ENCODE peak calls at places on chromosomes 2 and 18, in five cellular contexts. O is CD4-positive, CD25-positive, alpha-beta regulatory T cell; S is HepG2; J is left lung; B is IMR-90. V is an unnamed sample.
A peak's percentile ranks its signal among the peaks of the same experiment; 100 is the strongest.

GRCh38 chr2:199278099-199278498 is 179.6 kb downstream of the SATB2 start:
- DNase-seq in O (no peak), J (no peak), B (peak; percentile 58), S (no peak), V (no peak)

GRCh38 chr18:59900222-59901128 is 679 bp downstream of the PMAIP1 start:
- DNase-seq in S (no peak), O (peak; percentile 91), B (peak; percentile 85), J (peak; percentile 81), V (peak; percentile 66)

GRCh38 chr2:238235331-238235732 is 4.5 kb downstream of the HES6 start:
- DNase-seq in J (no peak), O (no peak), B (peak; percentile 35), S (no peak), V (peak; percentile 21)

GRCh38 chr18:60910534-60910933 is 422.7 kb upstream of the CDH20 start:
- DNase-seq in O (no peak), J (no peak), B (no peak), S (no peak), V (no peak)

GRCh38 chr2:174931724-174932123 is 73.5 kb downstream of the CHN1 start:
- DNase-seq in O (no peak), J (no peak), B (peak; percentile 90), S (no peak), V (no peak)

GRCh38 chr2:7795358-7796199 is 878.4 kb downstream of the RNF144A start:
- DNase-seq in B (peak; percentile 25), O (no peak), J (no peak), S (no peak), V (no peak)

GRCh38 chr18:79617521-79618500 is 61.8 kb upstream of the CTDP1 start:
- DNase-seq in J (peak; percentile 78), B (no peak), O (no peak), S (no peak), V (no peak)

GRCh38 chr2:161898633-161899032 is 175.4 kb downstream of the DPP4 start:
- DNase-seq in S (no peak), B (no peak), O (no peak), J (no peak), V (no peak)

GRCh38 chr2:203484266-203485112 is 50.6 kb downstream of the RAPH1 start:
- DNase-seq in B (peak; percentile 16), S (peak; percentile 46), O (peak; percentile 74), J (no peak), V (peak; percentile 37)

GRCh38 chr2:236970656-236971010 is 115.1 kb upstream of the COPS8 start:
- DNase-seq in B (no peak), S (no peak), O (no peak), J (no peak), V (no peak)

GRCh38 chr2:72138011-72138881 is 9.4 kb downstream of the CYP26B1 start:
- DNase-seq in B (no peak), O (no peak), J (peak; percentile 74), S (peak; percentile 24), V (peak; percentile 65)

GRCh38 chr2:129748653-129749052 is 230.8 kb upstream of the RAB6C start:
- DNase-seq in B (no peak), S (peak; percentile 21), J (no peak), O (no peak), V (peak; percentile 74)

GRCh38 chr2:164773635-164774034 is 68.0 kb downstream of the COBLL1 start:
- DNase-seq in S (no peak), J (no peak), B (no peak), O (no peak), V (no peak)

GRCh38 chr2:164770421-164770916 is 71.2 kb downstream of the COBLL1 start:
- DNase-seq in B (no peak), J (no peak), S (no peak), O (no peak), V (no peak)

GRCh38 chr2:164766931-164767330 is 74.7 kb downstream of the COBLL1 start:
- DNase-seq in S (peak; percentile 31), B (no peak), J (no peak), O (no peak), V (no peak)

GRCh38 chr2:164766217-164766616 is 75.4 kb downstream of the COBLL1 start:
- DNase-seq in J (no peak), B (no peak), O (no peak), S (no peak), V (no peak)

GRCh38 chr2:164771897-164772296 is 69.7 kb downstream of the COBLL1 start:
- DNase-seq in O (no peak), B (no peak), S (no peak), J (no peak), V (no peak)
- H3K27me3 ChIP-seq in O (no peaks in the 10 kb centered on the region), B (no peaks in the 10 kb centered on the region), S (no peaks in the 10 kb centered on the region), J (no peaks in the 10 kb centered on the region), V (no peaks in the 10 kb centered on the region)

GRCh38 chr2:242098034-242098433 is 228.5 kb downstream of the RTP5 start:
- DNase-seq in O (no peak), B (no peak), J (no peak), S (no peak), V (no peak)

DNA sequence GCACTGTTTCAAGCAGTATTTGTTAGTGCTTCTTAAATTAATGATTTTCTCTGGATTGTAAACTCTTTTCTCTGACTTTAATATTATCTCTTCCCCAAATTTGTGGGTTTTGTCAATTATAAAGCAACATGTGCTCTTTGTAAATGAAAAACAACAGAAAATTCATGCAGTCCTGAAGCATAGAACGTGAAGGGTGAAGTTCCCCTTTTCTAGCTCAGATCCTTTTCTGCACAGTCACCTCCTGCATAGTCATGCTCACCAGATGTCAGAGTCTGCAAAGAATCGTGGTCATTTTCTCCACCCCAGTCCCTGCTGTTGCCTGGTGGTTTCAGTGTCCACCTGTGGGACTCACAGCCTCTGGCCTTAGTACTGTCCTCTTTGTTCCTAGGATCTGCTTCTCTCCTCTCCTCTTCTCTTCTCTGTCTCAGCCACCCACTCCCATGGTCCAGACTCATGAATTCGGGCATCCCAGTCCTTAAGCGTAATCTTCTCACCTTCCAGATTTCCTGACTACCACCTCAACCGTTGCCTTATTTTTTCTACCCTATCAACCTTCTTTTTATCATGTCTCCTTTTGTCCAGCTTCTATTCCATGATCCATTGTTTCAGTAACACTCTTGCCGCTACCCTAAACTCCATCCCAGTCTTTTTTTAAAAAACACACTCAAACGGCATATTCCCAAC is 229.1 kb downstream of the RTP5 start:
- DNase-seq in O (no peak), J (no peak), S (no peak), B (peak; percentile 53), V (no peak)
- H3K4me3 ChIP-seq in O (no peak overlapping the region), J (no peak overlapping the region), S (no peak overlapping the region), B (no peak overlapping the region), V (no peak overlapping the region)

GRCh38 chr2:12733846-12734245 is 17.1 kb downstream of the TRIB2 start:
- DNase-seq in O (no peak), J (peak; percentile 68), S (no peak), B (no peak), V (no peak)
- H3K36me3 ChIP-seq in O (peaks cover 97% of the 10 kb centered on the region), J (peaks cover 25% of the 10 kb centered on the region), S (no peaks in the 10 kb centered on the region), B (peaks cover 68% of the 10 kb centered on the region), V (peaks cover 4% of the 10 kb centered on the region)

GRCh38 chr2:240041363-240041762 is 11.1 kb upstream of the OR6B2 start:
- DNase-seq in B (no peak), S (no peak), O (no peak), J (no peak), V (no peak)
- H3K27me3 ChIP-seq in B (peaks cover 13% of the 10 kb centered on the region), S (peaks cover 53% of the 10 kb centered on the region), O (peaks cover 17% of the 10 kb centered on the region), J (peaks cover 46% of the 10 kb centered on the region), V (no peaks in the 10 kb centered on the region)

DNA sequence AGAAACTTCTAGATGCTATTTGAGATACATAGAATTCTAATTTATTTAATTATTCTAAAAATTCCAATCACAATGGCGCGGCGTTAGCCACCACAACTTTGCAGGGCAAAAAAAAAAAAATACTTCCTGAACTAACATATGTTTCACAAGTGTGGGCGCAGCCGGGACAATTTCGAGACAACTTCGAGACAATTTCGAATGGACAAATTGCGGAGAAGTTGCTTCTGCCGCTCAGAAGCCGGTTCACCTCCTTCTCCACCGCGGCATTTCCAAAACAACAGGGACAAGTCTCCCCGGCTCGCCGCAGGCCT is 843 bp downstream of the PAX3 start:
- DNase-seq in B (no peak), O (no peak), S (no peak), J (no peak), V (no peak)
- H3K4me3 ChIP-seq in B (no peak overlapping the region), O (no peak overlapping the region), S (no peak overlapping the region), J (no peak overlapping the region), V (no peak overlapping the region)

GRCh38 chr2:113198790-113199612 is 25.2 kb downstream of the PSD4 start:
- DNase-seq in J (peak; percentile 97), B (peak; percentile 47), S (peak; percentile 73), O (peak; percentile 66), V (peak; percentile 97)
- H3K36me3 ChIP-seq in J (peaks cover 80% of the 10 kb centered on the region), B (no peaks in the 10 kb centered on the region), S (no peaks in the 10 kb centered on the region), O (peaks cover 76% of the 10 kb centered on the region), V (no peaks in the 10 kb centered on the region)

DNA sequence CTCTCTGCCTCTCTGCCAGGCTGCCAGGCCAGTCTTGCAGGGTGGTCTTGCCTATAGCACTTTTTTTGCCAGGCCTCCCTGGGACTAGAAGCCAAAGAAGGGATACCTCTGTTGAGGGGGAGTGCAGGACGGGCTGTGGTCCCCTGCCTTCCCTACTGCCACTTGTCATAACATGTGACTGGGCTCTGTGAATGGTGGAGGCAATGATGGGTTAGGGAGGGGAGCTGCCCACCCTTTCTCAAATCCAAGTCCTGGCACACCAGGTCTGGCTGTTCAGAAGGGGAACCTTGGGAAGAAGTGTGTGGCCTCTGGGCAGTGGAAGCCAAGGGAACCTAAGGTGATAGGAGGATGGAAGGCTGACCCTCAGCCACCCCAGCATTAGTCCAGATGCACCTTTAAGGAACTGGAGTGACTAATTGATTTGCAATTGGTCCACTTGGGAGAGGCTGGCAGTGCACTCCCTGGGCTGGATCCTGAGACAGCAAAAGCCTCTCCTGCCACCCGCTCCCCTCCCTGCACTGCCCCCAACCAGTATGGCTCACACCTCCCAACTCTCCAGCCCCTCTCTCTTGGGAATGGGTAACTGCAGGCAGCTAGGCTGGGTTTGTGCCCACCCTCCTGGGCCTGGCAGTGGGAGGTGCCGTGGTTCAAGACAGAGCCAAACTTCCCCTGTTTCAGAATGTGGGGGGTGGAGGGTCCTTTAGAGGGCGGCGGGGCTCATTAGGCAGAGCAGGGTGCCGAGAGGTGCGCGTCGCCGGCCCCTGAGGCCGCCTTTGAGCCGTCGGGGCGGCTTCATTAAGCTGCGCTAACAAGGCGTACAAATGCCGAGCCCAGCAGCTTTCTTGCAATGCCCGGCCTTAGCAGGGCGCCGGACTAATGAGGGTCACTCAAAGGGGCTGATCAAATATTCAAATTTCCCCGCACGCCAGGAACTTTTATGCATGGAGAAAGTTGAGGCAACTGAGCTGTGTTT is 4.5 kb upstream of the SIX3 start:
- DNase-seq in S (no peak), J (no peak), B (no peak), O (no peak), V (peak; percentile 76)
- H3K27me3 ChIP-seq in S (peaks cover 98% of the 10 kb centered on the region), J (peaks cover 100% of the 10 kb centered on the region), B (peaks cover 97% of the 10 kb centered on the region), O (peaks cover 14% of the 10 kb centered on the region), V (peaks cover 98% of the 10 kb centered on the region)

GRCh38 chr2:217988840-217989204 is 14.0 kb downstream of the TNS1 start:
- DNase-seq in J (no peak), B (no peak), O (no peak), S (no peak), V (no peak)
- H3K4me3 ChIP-seq in J (no peak overlapping the region), B (no peak overlapping the region), O (no peak overlapping the region), S (no peak overlapping the region), V (no peak overlapping the region)

GRCh38 chr2:215428060-215428910 is 7.6 kb downstream of the FN1 start:
- DNase-seq in J (peak; percentile 61), B (peak; percentile 23), S (no peak), O (no peak), V (no peak)
- H3K36me3 ChIP-seq in J (peaks cover 39% of the 10 kb centered on the region), B (peaks cover 70% of the 10 kb centered on the region), S (peaks cover 33% of the 10 kb centered on the region), O (no peaks in the 10 kb centered on the region), V (peaks cover 19% of the 10 kb centered on the region)

GRCh38 chr2:20667531-20668401 is 822 bp downstream of the GDF7 start:
- DNase-seq in B (no peak), O (no peak), S (no peak), J (peak; percentile 77), V (peak; percentile 86)
- H3K27me3 ChIP-seq in B (peaks cover 95% of the 10 kb centered on the region), O (peaks cover 34% of the 10 kb centered on the region), S (peaks cover 31% of the 10 kb centered on the region), J (peaks cover 99% of the 10 kb centered on the region), V (peaks cover 91% of the 10 kb centered on the region)